ENCODE peak calls at places on chromosomes 4 and X, in eight cellular contexts. V, G, W, U, C, E, S and P are unnamed samples.
A peak's percentile ranks its signal among the peaks of the same experiment; 100 is the strongest.

GRCh38 chrX:143632625-143633387 is 3.1 kb downstream of the SLITRK4 start:
- DNase-seq in S (peak; percentile 22), C (no peak), G (no peak), E (peak; percentile 1), V (no peak), U (no peak), W (no peak), P (no peak)

GRCh38 chr4:5416637-5417036 is 291.7 kb downstream of the EVC2 start:
- DNase-seq in G (no peak), W (no peak), C (peak; percentile 90), S (no peak), E (no peak), U (no peak), V (no peak), P (no peak)

GRCh38 chr4:183388021-183388420 is 56.4 kb upstream of the CDKN2AIP start:
- DNase-seq in U (no peak), C (no peak), E (no peak), G (no peak), W (no peak), V (no peak), S (no peak), P (no peak)

GRCh38 chr4:52052475-52052780 is 1.3 kb downstream of the SPATA18 start:
- DNase-seq in V (peak; percentile 72), S (no peak), C (no peak), W (no peak), U (no peak), E (peak; percentile 26), G (peak; percentile 20), P (no peak)

GRCh38 chrX:40299502-40300118 is 201.9 kb upstream of the BCOR start:
- DNase-seq in V (peak; percentile 42), E (no peak), U (no peak), W (no peak), C (no peak), G (no peak), S (no peak), P (no peak)

GRCh38 chrX:118183606-118184005 is 67.0 kb upstream of the KLHL13 start:
- DNase-seq in U (no peak), S (peak; percentile 17), E (peak; percentile 45), W (no peak), V (peak; percentile 48), G (no peak), C (no peak), P (no peak)

GRCh38 chr4:27934881-27935280 is 1074.2 kb downstream of the STIM2 start:
- DNase-seq in G (no peak), U (no peak), S (no peak), C (no peak), E (no peak), W (no peak), V (no peak), P (no peak)

GRCh38 chr4:47926667-47927258 is 12.4 kb upstream of the NFXL1 start:
- DNase-seq in G (peak; percentile 86), E (peak; percentile 94), W (peak; percentile 65), V (peak; percentile 89), U (peak; percentile 17), S (peak; percentile 67), C (peak; percentile 65), P (peak; percentile 18)

GRCh38 chr4:56937262-56937661 is 29.6 kb downstream of the REST start:
- DNase-seq in U (no peak), C (no peak), W (no peak), V (no peak), S (peak; percentile 98), E (no peak), G (no peak), P (peak; percentile 75)

GRCh38 chr4:43471950-43472349 is 579.4 kb downstream of the GRXCR1 start:
- DNase-seq in E (peak; percentile 39), U (no peak), C (peak; percentile 27), V (peak; percentile 51), G (no peak), W (no peak), S (peak; percentile 9), P (no peak)

GRCh38 chrX:68440940-68441339 is 7.6 kb upstream of the OPHN1 start:
- DNase-seq in S (peak; percentile 74), U (peak; percentile 42), G (peak; percentile 71), E (no peak), V (no peak), W (no peak), C (no peak), P (no peak)

GRCh38 chr4:5912614-5913019 is 19.7 kb upstream of the CRMP1 start:
- DNase-seq in E (peak; percentile 54), G (no peak), V (no peak), U (peak; percentile 42), C (no peak), W (no peak), S (no peak), P (no peak)

GRCh38 chrX:149521438-149521837 is 16.3 kb upstream of the IDS start:
- DNase-seq in C (no peak), U (no peak), W (no peak), E (no peak), G (no peak), V (no peak), S (no peak), P (no peak)

GRCh38 chr4:183287677-183288076 is 32.4 kb downstream of the CLDN22 start:
- DNase-seq in E (no peak), W (no peak), V (no peak), G (no peak), S (no peak), C (no peak), U (no peak), P (no peak)

GRCh38 chrX:118594697-118595420 is 99.2 kb downstream of the DOCK11 start:
- DNase-seq in W (no peak), E (no peak), S (no peak), U (no peak), V (no peak), C (no peak), G (no peak), P (no peak)

GRCh38 chr4:120052840-120053239 is 13.8 kb downstream of the MAD2L1 start:
- DNase-seq in S (peak; percentile 14), U (no peak), V (no peak), C (no peak), E (no peak), W (no peak), G (peak; percentile 71), P (no peak)

GRCh38 chr4:21041708-21042107 is 341.4 kb downstream of the PACRGL start:
- DNase-seq in U (peak; percentile 17), G (no peak), W (no peak), V (no peak), S (no peak), E (no peak), C (no peak), P (no peak)

GRCh38 chr4:124123181-124123580 is 589.4 kb downstream of the ANKRD50 start:
- DNase-seq in S (no peak), E (no peak), C (no peak), W (no peak), V (no peak), G (no peak), U (no peak), P (no peak)

GRCh38 chr4:75745721-75746199 is 21.4 kb downstream of the USO1 start:
- DNase-seq in E (no peak), W (no peak), C (no peak), V (no peak), S (no peak), G (no peak), U (no peak), P (no peak)

GRCh38 chr4:154743683-154744340 is at the start of gene LRAT:
- DNase-seq in G (peak; percentile 85), E (peak; percentile 94), W (no peak), U (peak; percentile 68), V (no peak), S (peak; percentile 72), C (no peak), P (peak; percentile 49)

GRCh38 chr4:25103423-25103822 is 56.8 kb downstream of the SEPSECS start:
- DNase-seq in S (no peak), E (no peak), W (no peak), C (no peak), V (no peak), U (no peak), G (no peak), P (no peak)

GRCh38 chrX:1178580-1179057 is 33.8 kb downstream of the CRLF2 start:
- DNase-seq in E (peak; percentile 25), W (no peak), U (no peak), G (peak; percentile 64), V (no peak), C (no peak), S (peak; percentile 40), P (no peak)

GRCh38 chrX:96591418-96591817 is 93.2 kb upstream of the DIAPH2 start:
- DNase-seq in C (no peak), S (no peak), V (no peak), E (no peak), U (no peak), G (no peak), W (no peak), P (no peak)

DNA sequence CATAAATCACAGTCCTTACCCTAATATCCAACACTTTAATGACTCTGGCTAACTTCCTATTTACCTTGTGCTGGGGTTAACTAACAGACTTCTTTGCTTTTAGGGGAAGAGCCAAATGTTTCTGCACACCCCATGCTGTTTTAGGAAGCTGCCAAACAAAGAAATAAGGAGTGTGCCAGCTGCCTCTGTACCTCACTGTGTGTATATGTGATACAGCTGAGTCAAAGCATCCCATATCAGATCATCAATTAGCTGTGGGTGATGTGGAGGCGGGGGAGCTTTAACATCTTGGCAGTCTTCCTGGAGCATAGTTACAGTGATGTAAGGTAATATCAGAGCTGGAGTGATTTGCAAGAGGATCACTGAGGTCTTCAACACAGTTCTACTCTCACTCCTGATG is 95.4 kb downstream of the COL25A1 start:
- DNase-seq in E (no peak), W (no peak), V (no peak), U (peak; percentile 0), S (peak; percentile 4), C (no peak), G (peak; percentile 10), P (no peak)
- H3K9me2 ChIP-seq in E (no peaks in the 10 kb centered on the region), W (no peaks in the 10 kb centered on the region), V (no peaks in the 10 kb centered on the region), U (no peaks in the 10 kb centered on the region), S (no peaks in the 10 kb centered on the region), C (no peaks in the 10 kb centered on the region), G (no peaks in the 10 kb centered on the region), P (no peaks in the 10 kb centered on the region)

GRCh38 chr4:62191446-62191845 is 991.3 kb downstream of the ADGRL3 start:
- DNase-seq in G (no peak), W (no peak), E (no peak), V (no peak), U (no peak), S (peak; percentile 14), C (no peak), P (no peak)
- H3K27ac ChIP-seq in G (no peak overlapping the region), W (no peak overlapping the region), E (no peak overlapping the region), V (no peak overlapping the region), U (peak overlapping the region; percentile 82), S (no peak overlapping the region), C (no peak overlapping the region), P (no peak overlapping the region)

GRCh38 chr4:38684271-38684670 is 20.3 kb downstream of the KLF3 start:
- DNase-seq in C (peak; percentile 39), W (no peak), E (no peak), G (no peak), S (no peak), V (no peak), U (no peak), P (no peak)
- H3K4me1 ChIP-seq in C (peaks cover 4% of the 10 kb centered on the region), W (no peaks in the 10 kb centered on the region), E (peaks cover 8% of the 10 kb centered on the region), G (peaks cover 28% of the 10 kb centered on the region), S (no peaks in the 10 kb centered on the region), V (no peaks in the 10 kb centered on the region), U (peaks cover 3% of the 10 kb centered on the region), P (peaks cover 22% of the 10 kb centered on the region)

DNA sequence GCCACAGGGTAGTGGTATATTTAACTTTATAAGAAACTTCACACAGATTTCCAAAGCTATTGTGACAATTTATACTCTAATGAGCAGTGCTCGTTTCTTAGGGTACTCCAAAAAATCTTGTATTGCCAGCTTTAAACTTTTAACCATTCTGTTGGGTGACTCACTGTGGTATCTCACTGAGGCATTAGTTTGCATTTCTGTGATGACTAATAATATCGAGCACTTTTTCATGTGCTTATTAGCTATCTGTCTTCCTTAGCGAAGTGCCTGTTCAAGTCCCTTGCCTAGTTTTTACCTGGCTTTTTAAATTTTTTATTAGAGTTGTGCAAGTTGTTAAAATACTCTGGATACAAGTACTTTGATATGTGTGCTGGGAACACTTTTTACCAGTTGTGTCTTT is 5.5 kb downstream of the PNMA3 start:
- DNase-seq in V (no peak), C (no peak), U (no peak), E (no peak), S (peak; percentile 71), G (no peak), W (no peak), P (no peak)
- H3K9me2 ChIP-seq in V (no peaks in the 10 kb centered on the region), C (no peaks in the 10 kb centered on the region), U (no peaks in the 10 kb centered on the region), E (no peaks in the 10 kb centered on the region), S (no peaks in the 10 kb centered on the region), G (no peaks in the 10 kb centered on the region), W (no peaks in the 10 kb centered on the region), P (no peaks in the 10 kb centered on the region)